ENCODE peak calls at places on chromosome 20, in four cellular contexts. N, B, L and S are unnamed samples.

GRCh38 chr20:62707981-62708521 is 585 bp upstream of the NTSR1 start:
- DNase-seq in N (no peak), B (peak), L (peak), S (peak)

GRCh38 chr20:19935842-19936241 is 81.3 kb upstream of the NAA20 start:
- DNase-seq in N (no peak), B (no peak), L (no peak), S (no peak)

GRCh38 chr20:41453006-41453950 is 86.7 kb upstream of the EMILIN3 start:
- DNase-seq in N (no peak), B (no peak), L (no peak), S (no peak)

GRCh38 chr20:44495257-44495656 is 19.6 kb downstream of the TTPAL start:
- DNase-seq in N (no peak), B (no peak), L (no peak), S (peak)

GRCh38 chr20:1322511-1323245 is 6.3 kb downstream of the SDCBP2 start:
- DNase-seq in N (no peak), B (no peak), L (no peak), S (no peak)

GRCh38 chr20:38692436-38693411 is 31.6 kb upstream of the SLC32A1 start:
- DNase-seq in N (no peak), B (no peak), L (peak), S (peak)

GRCh38 chr20:31593221-31594001 is 11.7 kb upstream of the ID1 start:
- DNase-seq in N (no peak), B (no peak), L (peak), S (no peak)

GRCh38 chr20:57581202-57582028 is 20.5 kb downstream of the PCK1 start:
- DNase-seq in N (no peak), B (no peak), L (no peak), S (peak)

GRCh38 chr20:58886546-58886945 is 34.0 kb downstream of the GNAS start:
- DNase-seq in N (no peak), B (no peak), L (no peak), S (no peak)

GRCh38 chr20:9838378-9839295 is at the start of gene PAK5:
- DNase-seq in N (no peak), B (no peak), L (no peak), S (no peak)

GRCh38 chr20:62776692-62777527 is 19.4 kb upstream of the MRGBP start:
- DNase-seq in N (peak), B (peak), L (peak), S (peak)

GRCh38 chr20:5696011-5696559 is 54.1 kb upstream of the SHLD1 start:
- DNase-seq in N (no peak), B (no peak), L (no peak), S (no peak)

GRCh38 chr20:19888269-19888669 is 128.9 kb upstream of the NAA20 start:
- DNase-seq in N (no peak), B (no peak), L (no peak), S (no peak)

GRCh38 chr20:43983904-43984361 is 69.3 kb downstream of the TOX2 start:
- DNase-seq in N (no peak), B (no peak), L (no peak), S (no peak)

GRCh38 chr20:1820137-1821074 is 74.8 kb upstream of the SIRPA start:
- DNase-seq in N (no peak), B (no peak), L (no peak), S (peak)

GRCh38 chr20:20184149-20184548 is 131.8 kb downstream of the CFAP61 start:
- DNase-seq in N (no peak), B (no peak), L (peak), S (peak)

GRCh38 chr20:3222635-3223600 is 13.6 kb downstream of the ITPA start:
- DNase-seq in N (no peak), B (peak), L (no peak), S (no peak)

GRCh38 chr20:62668441-62669027 is 26.2 kb downstream of the SLCO4A1 start:
- DNase-seq in N (no peak), B (peak), L (peak), S (peak)

GRCh38 chr20:51100617-51101016 is 77.7 kb upstream of the KCNG1 start:
- DNase-seq in N (no peak), B (no peak), L (no peak), S (no peak)

GRCh38 chr20:57249772-57250171 is 16.7 kb downstream of the BMP7 start:
- DNase-seq in N (no peak), B (no peak), L (no peak), S (no peak)

GRCh38 chr20:10611357-10611756 is 62.4 kb downstream of the JAG1 start:
- DNase-seq in N (no peak), B (peak), L (peak), S (no peak)

GRCh38 chr20:61186771-61187170 is 65.3 kb upstream of the CDH4 start:
- DNase-seq in N (no peak), B (no peak), L (no peak), S (no peak)

GRCh38 chr20:20604357-20604756 is 108.1 kb downstream of the RALGAPA2 start:
- DNase-seq in N (no peak), B (no peak), L (no peak), S (no peak)

GRCh38 chr20:58719971-58720371 is 27.4 kb downstream of the NPEPL1 start:
- DNase-seq in N (no peak), B (no peak), L (no peak), S (no peak)

GRCh38 chr20:43404880-43405279 is 52.8 kb upstream of the SRSF6 start:
- DNase-seq in N (no peak), B (no peak), L (peak), S (no peak)

GRCh38 chr20:44552568-44552949 is 29.8 kb upstream of the PKIG start:
- DNase-seq in N (no peak), B (no peak), L (no peak), S (no peak)

GRCh38 chr20:61494763-61495595 is 242.9 kb downstream of the CDH4 start:
- DNase-seq in N (no peak), B (no peak), L (no peak), S (no peak)

GRCh38 chr20:37521091-37521771 is at the start of gene NNAT:
- DNase-seq in N (no peak), B (no peak), L (peak), S (no peak)

GRCh38 chr20:58233393-58233792 is 4.9 kb upstream of the ANKRD60 start:
- DNase-seq in N (no peak), B (no peak), L (no peak), S (no peak)

GRCh38 chr20:11687546-11688292 is 230.0 kb upstream of the BTBD3 start:
- DNase-seq in N (no peak), B (no peak), L (no peak), S (no peak)

GRCh38 chr20:55415567-55416142 is 589.7 kb downstream of the CBLN4 start:
- DNase-seq in N (no peak), B (no peak), L (no peak), S (no peak)

GRCh38 chr20:44021900-44022299 is 107.2 kb downstream of the TOX2 start:
- DNase-seq in N (no peak), B (no peak), L (no peak), S (no peak)

GRCh38 chr20:48308882-48309281 is 518.9 kb downstream of the PREX1 start:
- DNase-seq in N (no peak), B (no peak), L (no peak), S (no peak)

GRCh38 chr20:62501801-62502495 is 26.2 kb upstream of the GATA5 start:
- DNase-seq in N (peak), B (peak), L (no peak), S (no peak)

GRCh38 chr20:12989586-12989985 is 19.2 kb upstream of the SPTLC3 start:
- DNase-seq in N (no peak), B (no peak), L (no peak), S (no peak)

GRCh38 chr20:12984069-12984765 is 24.6 kb upstream of the SPTLC3 start:
- DNase-seq in N (no peak), B (no peak), L (no peak), S (no peak)

GRCh38 chr20:12982098-12982497 is 26.7 kb upstream of the SPTLC3 start:
- DNase-seq in N (no peak), B (no peak), L (no peak), S (no peak)

GRCh38 chr20:12984863-12985262 is 23.9 kb upstream of the SPTLC3 start:
- DNase-seq in N (no peak), B (no peak), L (no peak), S (no peak)

DNA sequence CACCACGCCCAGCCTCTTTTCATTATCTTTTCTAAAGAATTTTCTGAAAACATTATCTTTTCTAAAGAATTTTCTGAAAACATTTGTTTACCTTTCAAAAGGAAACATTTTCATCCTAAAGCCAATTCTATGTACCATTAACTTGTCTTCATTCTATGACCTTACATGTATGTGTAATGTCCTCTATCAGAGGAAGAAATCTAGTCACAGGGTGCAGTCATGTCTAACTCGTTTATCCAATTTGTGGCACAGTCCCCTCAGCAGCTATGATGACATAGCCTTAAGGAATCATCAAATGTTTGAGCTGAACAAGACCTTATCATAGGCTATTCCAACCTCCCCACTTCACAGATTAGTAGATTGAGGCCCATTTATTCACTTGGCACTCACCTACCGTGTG is 21.5 kb upstream of the SPTLC3 start:
- DNase-seq in N (no peak), B (no peak), L (no peak), S (no peak)
- TF ChIP-seq POLR2AphosphoS5 in N (no peak), B (no peak), L (no peak), S (no peak)

DNA sequence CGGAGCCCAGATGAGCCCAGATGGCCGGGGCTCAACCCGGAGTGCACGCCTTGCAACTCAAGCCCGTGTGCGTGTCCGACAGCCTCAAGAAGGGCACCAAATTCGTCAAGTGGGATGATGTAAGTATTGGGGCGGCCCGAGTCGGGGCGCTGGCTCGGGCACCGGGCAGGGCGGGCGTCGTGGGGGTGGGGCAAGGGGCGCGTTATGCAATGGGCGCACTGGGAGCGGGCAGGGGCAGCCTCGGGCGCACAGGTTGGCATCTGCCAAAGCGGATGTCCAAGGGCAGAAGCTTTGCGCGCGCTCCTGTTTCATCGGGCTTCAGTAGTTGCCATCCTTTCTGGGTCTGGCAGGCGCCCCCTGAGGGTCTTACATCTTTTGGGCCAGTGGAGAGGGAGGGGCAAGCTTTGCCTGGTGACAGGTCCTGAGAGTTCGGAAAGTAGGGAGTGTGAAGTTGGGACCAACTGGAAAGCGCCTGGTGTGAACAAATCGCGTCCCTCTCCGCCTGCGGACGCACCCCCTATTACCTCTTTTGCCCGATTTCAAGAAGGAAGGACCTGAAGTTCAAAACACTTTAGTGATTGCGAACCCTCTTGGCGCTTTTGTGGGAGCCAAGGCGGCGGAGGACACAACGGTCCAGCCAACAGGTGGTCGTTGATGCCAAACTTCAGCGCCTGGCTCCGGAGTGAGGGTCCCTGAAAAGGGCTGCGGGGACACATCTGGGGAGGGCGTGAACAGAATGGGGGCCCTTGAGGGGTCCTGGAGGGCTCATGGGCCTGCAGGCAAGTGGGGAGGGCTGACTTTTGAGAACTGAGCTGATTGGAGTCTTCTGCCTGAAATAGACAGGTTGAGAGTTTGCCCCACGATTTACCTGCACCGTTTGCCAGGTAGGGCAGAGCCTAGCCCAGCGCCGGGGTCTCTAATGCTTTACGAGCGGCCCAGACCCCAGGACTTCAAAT is 844 bp downstream of the PLCB1 start:
- DNase-seq in N (no peak), B (no peak), L (no peak), S (peak)
- TF ChIP-seq SPI1 in N (no peak), B (no peak), L (no peak), S (no peak)

GRCh38 chr20:46286380-46286779 is 21.9 kb downstream of the CDH22 start:
- DNase-seq in N (no peak), B (no peak), L (no peak), S (no peak)
- TF ChIP-seq POLR2AphosphoS5 in N (no peak), B (no peak), L (no peak), S (no peak)

GRCh38 chr20:35515949-35516645 is 13.4 kb downstream of the C20orf173 start:
- DNase-seq in N (no peak), B (no peak), L (no peak), S (no peak)
- TF ChIP-seq SPI1 in N (no peak), B (no peak), L (no peak), S (no peak)

DNA sequence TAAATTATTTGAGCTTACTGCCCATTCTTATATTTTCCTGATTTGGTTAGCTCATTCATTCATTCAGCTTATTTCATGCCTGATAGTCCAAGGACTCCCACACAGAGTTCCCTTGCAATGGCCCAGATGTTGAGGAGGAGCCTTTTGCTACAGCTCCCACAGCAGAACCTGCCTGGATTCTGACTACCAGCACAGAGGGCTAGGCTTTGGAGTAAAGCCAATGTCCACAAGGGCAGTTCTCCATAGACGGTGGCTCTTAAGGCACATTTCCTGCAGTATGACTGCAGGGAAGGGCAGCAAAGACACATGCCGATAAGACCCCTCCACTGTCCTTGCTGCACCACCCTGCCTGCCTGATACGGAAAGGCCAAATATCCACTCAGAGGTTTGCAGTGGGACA is 112.3 kb upstream of the SYNDIG1 start:
- DNase-seq in N (no peak), B (no peak), L (no peak), S (no peak)
- TF ChIP-seq POLR2AphosphoS5 in N (no peak), B (no peak), L (no peak), S (no peak)

GRCh38 chr20:34512955-34513419 is 3.2 kb upstream of the DYNLRB1 start:
- DNase-seq in N (no peak), B (no peak), L (no peak), S (no peak)

GRCh38 chr20:34507661-34508060 is 8.6 kb upstream of the DYNLRB1 start:
- DNase-seq in N (no peak), B (no peak), L (no peak), S (no peak)

GRCh38 chr20:34512266-34512954 is 3.8 kb upstream of the DYNLRB1 start:
- DNase-seq in N (no peak), B (no peak), L (no peak), S (no peak)

GRCh38 chr20:34511891-34512265 is 4.3 kb upstream of the DYNLRB1 start:
- DNase-seq in N (no peak), B (no peak), L (no peak), S (no peak)

GRCh38 chr20:34510575-34510974 is 5.6 kb upstream of the DYNLRB1 start:
- DNase-seq in N (no peak), B (no peak), L (no peak), S (no peak)
- TF ChIP-seq SPI1 in N (no peak), B (no peak), L (no peak), S (no peak)

GRCh38 chr20:4470375-4470774 is 251.3 kb upstream of the PRND start:
- DNase-seq in N (no peak), B (no peak), L (no peak), S (no peak)
- TF ChIP-seq POLR2AphosphoS5 in N (no peak), B (no peak), L (no peak), S (no peak)

GRCh38 chr20:50034567-50035170 is 51.9 kb downstream of the SNAI1 start:
- DNase-seq in N (no peak), B (no peak), L (no peak), S (no peak)
- TF ChIP-seq SPI1 in N (no peak), B (no peak), L (no peak), S (no peak)

DNA sequence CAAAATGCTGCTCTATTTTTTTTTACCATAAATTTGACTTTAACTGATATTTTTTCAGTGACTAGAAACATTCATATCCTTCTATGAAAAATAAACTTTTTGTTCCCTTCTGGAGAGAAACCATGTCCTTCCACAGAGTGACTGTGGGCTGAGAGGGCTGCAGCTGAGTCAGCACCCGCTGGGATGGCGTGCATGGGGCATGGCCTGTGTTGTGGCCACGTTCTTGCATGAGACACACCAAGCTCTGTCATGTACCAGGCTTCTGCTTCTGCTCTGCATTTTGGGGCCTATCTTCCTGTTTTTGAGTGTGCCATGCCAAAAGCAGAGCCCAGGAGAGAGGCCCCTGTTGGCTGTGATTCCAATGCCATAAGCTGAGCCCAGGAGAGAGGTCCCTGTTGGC is 10.8 kb downstream of the APMAP start:
- DNase-seq in N (no peak), B (no peak), L (no peak), S (peak)
- TF ChIP-seq POLR2AphosphoS5 in N (no peak), B (no peak), L (no peak), S (no peak)

GRCh38 chr20:15846446-15846845 is 726.8 kb downstream of the KIF16B start:
- DNase-seq in N (no peak), B (no peak), L (no peak), S (no peak)
- TF ChIP-seq SPI1 in N (no peak), B (no peak), L (no peak), S (no peak)